ENCODE peak calls at places on chromosomes 16 and 17, in five cellular contexts. Q, D, S, B and R are unnamed samples.

GRCh38 chr16:86199182-86199581 is 300.2 kb downstream of the IRF8 start:
- DNase-seq in Q (no peak), D (no peak), S (no peak), B (no peak), R (no peak)

GRCh38 chr16:70789231-70789926 is 11.6 kb downstream of the VAC14 start:
- DNase-seq in Q (peak; percentile 82), D (peak; percentile 30), S (no peak), B (no peak), R (peak; percentile 57)

GRCh38 chr16:69083306-69083941 is 22.0 kb upstream of the HAS3 start:
- DNase-seq in Q (no peak), D (no peak), S (no peak), B (no peak), R (no peak)

GRCh38 chr17:2050246-2050866 is 4.5 kb upstream of the HIC1 start:
- DNase-seq in Q (peak; percentile 78), D (peak; percentile 68), S (peak; percentile 83), B (peak; percentile 42), R (peak; percentile 73)

GRCh38 chr17:57982452-57983170 is 5.4 kb downstream of the VEZF1 start:
- DNase-seq in Q (no peak), D (no peak), S (no peak), B (no peak), R (no peak)

GRCh38 chr16:75267631-75268264 is 16.3 kb upstream of the BCAR1 start:
- DNase-seq in Q (peak; percentile 28), D (peak; percentile 84), S (peak; percentile 90), B (peak; percentile 64), R (no peak)

GRCh38 chr16:57374067-57374534 is 1.8 kb downstream of the CX3CL1 start:
- DNase-seq in Q (peak; percentile 14), D (no peak), S (no peak), B (peak; percentile 85), R (peak; percentile 66)

GRCh38 chr17:16986391-16986790 is 14.5 kb upstream of the TNFRSF13B start:
- DNase-seq in Q (peak; percentile 35), D (no peak), S (no peak), B (peak; percentile 68), R (no peak)

GRCh38 chr16:749010-749409 is 8.2 kb upstream of the CIAO3 start:
- DNase-seq in Q (peak; percentile 79), D (no peak), S (no peak), B (peak; percentile 80), R (peak; percentile 80)

GRCh38 chr17:62950067-62950466 is 16.0 kb upstream of the TANC2 start:
- DNase-seq in Q (peak; percentile 69), D (peak; percentile 84), S (peak; percentile 69), B (peak; percentile 77), R (peak; percentile 93)

GRCh38 chr16:67087803-67088202 is 21.9 kb upstream of the PHAF1 start:
- DNase-seq in Q (no peak), D (no peak), S (no peak), B (no peak), R (no peak)

GRCh38 chr17:77433385-77434135 is 292.8 kb downstream of the SEC14L1 start:
- DNase-seq in Q (peak; percentile 75), D (no peak), S (peak; percentile 60), B (peak; percentile 61), R (peak; percentile 68)

GRCh38 chr17:76517638-76518038 is 16.4 kb upstream of the RHBDF2 start:
- DNase-seq in Q (peak; percentile 22), D (no peak), S (no peak), B (no peak), R (no peak)

GRCh38 chr16:54942353-54942943 is 11.8 kb downstream of the IRX5 start:
- DNase-seq in Q (no peak), D (no peak), S (no peak), B (no peak), R (no peak)
- TF ChIP-seq CTCF in Q (no peak), D (no peak), S (no peak), B (no peak), R (no peak)

DNA sequence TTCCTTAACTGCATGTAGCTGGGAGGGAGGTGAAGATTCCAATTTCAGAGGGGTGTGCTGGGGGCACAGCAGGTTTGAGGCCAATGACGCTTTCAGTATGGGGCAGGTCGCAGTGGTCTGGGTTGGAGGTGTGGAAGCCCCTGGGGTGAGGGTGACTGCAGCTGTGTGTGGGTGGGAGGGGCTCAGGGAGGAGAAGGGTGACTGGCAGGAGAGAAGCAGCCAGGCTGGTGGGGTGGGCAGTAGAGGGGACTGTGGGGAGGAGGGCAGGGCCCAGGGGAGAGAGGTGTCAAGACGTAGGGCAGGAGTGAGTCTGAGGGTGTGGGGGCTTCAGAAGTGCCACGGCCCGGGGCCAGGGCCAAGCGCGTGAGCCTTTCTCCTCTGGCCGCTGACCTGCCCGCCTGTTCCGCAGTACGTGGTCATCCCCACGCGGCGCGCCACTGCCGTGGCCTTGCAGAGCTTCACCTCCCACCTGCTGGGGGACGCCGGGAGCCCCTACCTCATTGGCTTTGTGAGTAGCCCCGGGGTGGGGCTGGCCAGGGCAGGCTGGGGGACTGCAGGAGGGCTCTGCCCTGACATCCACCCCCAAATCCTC is 19.4 kb downstream of the MYBBP1A start:
- DNase-seq in Q (no peak), D (no peak), S (no peak), B (no peak), R (no peak)
- H3K4me3 ChIP-seq in Q (no peak overlapping the region), D (no peak overlapping the region), S (no peak overlapping the region), B (no peak overlapping the region), R (no peak overlapping the region)

DNA sequence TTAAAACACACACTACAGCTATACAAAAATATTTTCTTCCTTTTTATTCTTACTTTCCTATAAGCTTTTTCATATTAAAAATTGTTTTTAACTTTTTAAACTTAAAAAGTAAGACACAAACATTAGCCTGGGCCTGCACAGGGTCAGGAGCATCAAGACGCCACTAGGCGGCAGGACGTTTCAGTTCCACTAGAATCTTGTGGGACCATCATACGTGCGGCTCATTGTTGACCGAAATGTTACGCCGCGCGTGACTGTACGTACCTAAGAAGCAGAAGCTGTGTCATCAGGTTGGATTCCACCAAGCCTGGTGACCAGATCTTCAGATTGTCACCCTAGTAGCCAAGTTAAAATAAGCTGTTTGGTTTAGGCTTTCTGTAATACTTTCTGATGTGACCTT is 47.1 kb downstream of the USP10 start:
- DNase-seq in Q (no peak), D (no peak), S (no peak), B (no peak), R (no peak)
- TF ChIP-seq CTCF in Q (peak; percentile 58), D (peak; percentile 12), S (peak; percentile 24), B (peak; percentile 17), R (peak; percentile 35)

GRCh38 chr17:74430706-74431567 is 951 bp upstream of the GPRC5C start:
- DNase-seq in Q (peak; percentile 46), D (peak; percentile 84), S (peak; percentile 78), B (peak; percentile 86), R (peak; percentile 88)

GRCh38 chr17:74432484-74433391 is 850 bp downstream of the GPRC5C start:
- DNase-seq in Q (no peak), D (no peak), S (no peak), B (no peak), R (no peak)

GRCh38 chr17:74431568-74432483 is at the start of gene GPRC5C:
- DNase-seq in Q (no peak), D (peak; percentile 92), S (peak; percentile 77), B (peak; percentile 46), R (peak; percentile 64)

GRCh38 chr17:74435775-74436359 is 4.0 kb downstream of the GPRC5C start:
- DNase-seq in Q (no peak), D (no peak), S (no peak), B (no peak), R (no peak)

DNA sequence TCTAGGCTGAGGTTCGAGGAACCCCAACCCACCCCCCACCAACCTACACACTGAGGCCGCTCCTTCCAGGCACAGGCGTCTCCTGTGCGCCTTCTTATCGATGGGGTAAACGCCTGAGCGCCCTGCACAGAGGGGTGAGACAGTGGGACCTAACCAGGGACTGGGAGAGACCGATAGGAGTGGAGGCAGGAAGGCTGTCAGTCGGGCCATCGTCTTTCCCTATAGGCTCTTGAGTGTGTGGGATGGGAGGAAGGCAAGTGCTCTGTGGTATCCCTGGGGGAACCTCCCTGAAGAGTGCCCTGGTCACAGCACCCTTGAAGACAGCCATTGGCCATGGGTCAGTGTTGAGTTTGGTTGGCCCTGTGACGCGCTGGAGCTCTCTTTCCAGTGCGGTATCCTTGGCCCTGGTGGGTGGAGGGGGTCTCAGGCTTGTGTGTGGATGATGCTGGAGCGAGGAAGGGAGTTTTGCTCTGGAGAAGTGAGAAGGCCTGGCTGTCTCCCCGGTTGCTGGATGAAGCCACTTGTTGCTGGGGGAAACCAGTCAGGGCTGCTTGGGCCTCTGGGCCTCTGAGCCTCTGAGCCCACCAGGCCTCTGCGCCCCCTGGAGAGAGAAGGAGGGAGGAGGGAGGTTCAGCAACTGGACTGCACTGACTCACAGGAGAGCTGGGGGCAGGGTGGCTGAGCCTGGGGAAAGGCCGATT is 1.7 kb downstream of the GPRC5C start:
- DNase-seq in Q (no peak), D (no peak), S (peak; percentile 54), B (no peak), R (peak; percentile 21)
- H3K4me3 ChIP-seq in Q (no peak overlapping the region), D (no peak overlapping the region), S (peak overlapping the region; percentile 79), B (no peak overlapping the region), R (peak overlapping the region; percentile 59)

GRCh38 chr17:15446036-15446435 is 21.4 kb downstream of the CDRT4 start:
- DNase-seq in Q (no peak), D (no peak), S (no peak), B (no peak), R (no peak)
- TF ChIP-seq CTCF in Q (peak; percentile 22), D (no peak), S (peak; percentile 15), B (no peak), R (no peak)